ENCODE peak calls at places on chromosomes 13 and 19, in five cellular contexts. D, O, C, M and Q are unnamed samples. For H3K27me3 and H3K4me1, the result is how much of the 10 kb centered on the place peaks cover.

GRCh38 chr19:19224852-19225494 is 13.2 kb downstream of the NCAN start:
- DNase-seq in D (peak), O (peak), C (peak), M (peak), Q (peak)

GRCh38 chr13:71477735-71478134 is 389.3 kb downstream of the DACH1 start:
- DNase-seq in D (no peak), O (no peak), C (no peak), M (peak), Q (no peak)

GRCh38 chr19:48433337-48433736 is 12.4 kb upstream of the GRWD1 start:
- DNase-seq in D (no peak), O (no peak), C (no peak), M (no peak), Q (no peak)

GRCh38 chr13:87884874-87885273 is 213.7 kb downstream of the SLITRK5 start:
- DNase-seq in D (no peak), O (no peak), C (no peak), M (peak), Q (no peak)

GRCh38 chr13:42703740-42704139 is 77.6 kb upstream of the FAM216B start:
- DNase-seq in D (no peak), O (no peak), C (no peak), M (no peak), Q (no peak)

GRCh38 chr13:49524740-49525501 is 29.2 kb downstream of the PHF11 start:
- DNase-seq in D (no peak), O (no peak), C (no peak), M (no peak), Q (no peak)

GRCh38 chr13:41268764-41269163 is 5.4 kb upstream of the MTRF1 start:
- DNase-seq in D (no peak), O (no peak), C (no peak), M (peak), Q (no peak)

GRCh38 chr13:100484708-100485107 is 103.9 kb downstream of the GGACT start:
- DNase-seq in D (peak), O (no peak), C (no peak), M (no peak), Q (no peak)

GRCh38 chr19:29567366-29567915 is 38.6 kb upstream of the POP4 start:
- DNase-seq in D (no peak), O (no peak), C (no peak), M (no peak), Q (peak)

GRCh38 chr13:20497376-20497775 is 28.3 kb downstream of the CRYL1 start:
- DNase-seq in D (no peak), O (no peak), C (no peak), M (no peak), Q (no peak)

GRCh38 chr19:50916069-50916468 is 4.9 kb upstream of the KLK4 start:
- DNase-seq in D (no peak), O (no peak), C (no peak), M (no peak), Q (no peak)
- H3K27me3 ChIP-seq in D (under half), O (under half), C (under half), M (under half), Q (under half)

GRCh38 chr19:11160119-11160768 is 4.7 kb upstream of the SPC24 start:
- DNase-seq in D (no peak), O (no peak), C (no peak), M (no peak), Q (no peak)
- H3K4me1 ChIP-seq in D (under half), O (under half), C (under half), M (under half), Q (under half)

DNA sequence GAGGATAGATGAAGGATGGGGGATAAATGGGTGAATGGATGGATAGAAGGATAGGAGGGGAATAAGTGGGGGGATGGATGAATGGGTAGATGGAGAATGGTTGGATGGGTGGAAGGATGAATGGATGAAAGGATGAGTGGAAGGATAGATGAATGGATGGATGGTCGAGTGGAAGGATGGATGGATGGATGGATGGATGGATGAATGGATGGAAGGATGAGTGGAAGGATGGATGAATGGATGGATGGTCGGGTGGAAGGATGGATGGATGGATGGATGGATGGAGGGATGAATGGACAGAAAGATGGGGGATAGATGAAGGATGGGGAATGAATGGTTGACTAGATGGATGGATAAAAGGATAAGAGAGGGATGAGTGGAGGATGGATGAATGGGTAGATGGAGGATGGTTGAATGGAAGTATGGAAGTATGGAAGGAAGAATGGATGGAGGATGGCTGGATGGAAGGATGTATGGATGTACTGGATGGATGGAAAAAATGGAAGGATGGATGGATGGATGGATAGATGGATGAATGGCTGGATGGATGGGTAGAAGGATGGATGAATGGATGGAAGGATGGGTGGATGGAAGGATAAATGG is 42.0 kb downstream of the FBN3 start:
- DNase-seq in D (no peak), O (no peak), C (no peak), M (no peak), Q (no peak)
- H3K27ac ChIP-seq in D (no peak), O (no peak), C (no peak), M (no peak), Q (no peak)

DNA sequence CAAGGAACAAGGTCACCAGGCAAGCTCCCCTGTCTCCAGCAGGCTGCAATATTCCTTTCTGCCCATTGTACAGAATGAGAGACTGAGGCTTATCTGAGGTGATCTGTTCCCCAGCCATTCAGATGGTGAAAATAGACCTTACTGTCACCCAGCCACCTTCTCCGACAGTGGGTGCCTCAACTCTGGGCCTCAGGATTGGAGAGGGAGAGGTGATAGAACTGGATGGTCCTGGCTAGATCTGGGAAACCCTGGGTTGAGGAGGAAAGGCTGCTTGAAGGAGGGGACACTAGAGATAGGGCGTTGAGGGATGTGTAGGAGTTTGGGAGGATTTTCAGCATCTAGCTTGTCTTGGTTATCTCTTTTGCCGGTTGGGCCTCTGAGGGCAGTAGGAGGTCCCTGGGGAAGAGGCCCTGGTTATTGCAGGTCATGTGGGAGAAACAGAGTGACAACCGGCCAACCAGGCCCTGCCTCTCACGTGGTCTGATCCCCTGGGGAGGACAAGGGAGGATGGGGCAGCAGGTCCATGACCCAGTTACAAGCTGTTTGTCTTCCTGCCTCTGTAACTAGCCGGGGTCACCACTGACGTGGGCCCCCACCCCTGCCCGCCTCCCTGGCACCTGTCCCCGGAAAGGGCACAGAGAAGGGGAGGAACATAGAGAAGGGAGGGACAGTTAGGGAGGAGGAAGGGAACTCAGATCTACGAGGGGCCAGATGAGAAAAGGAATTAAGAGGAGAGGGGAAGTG is 8.2 kb downstream of the NFIC start:
- DNase-seq in D (no peak), O (peak), C (no peak), M (no peak), Q (peak)
- H3K27me3 ChIP-seq in D (under half), O (under half), C (under half), M (under half), Q (under half)

DNA sequence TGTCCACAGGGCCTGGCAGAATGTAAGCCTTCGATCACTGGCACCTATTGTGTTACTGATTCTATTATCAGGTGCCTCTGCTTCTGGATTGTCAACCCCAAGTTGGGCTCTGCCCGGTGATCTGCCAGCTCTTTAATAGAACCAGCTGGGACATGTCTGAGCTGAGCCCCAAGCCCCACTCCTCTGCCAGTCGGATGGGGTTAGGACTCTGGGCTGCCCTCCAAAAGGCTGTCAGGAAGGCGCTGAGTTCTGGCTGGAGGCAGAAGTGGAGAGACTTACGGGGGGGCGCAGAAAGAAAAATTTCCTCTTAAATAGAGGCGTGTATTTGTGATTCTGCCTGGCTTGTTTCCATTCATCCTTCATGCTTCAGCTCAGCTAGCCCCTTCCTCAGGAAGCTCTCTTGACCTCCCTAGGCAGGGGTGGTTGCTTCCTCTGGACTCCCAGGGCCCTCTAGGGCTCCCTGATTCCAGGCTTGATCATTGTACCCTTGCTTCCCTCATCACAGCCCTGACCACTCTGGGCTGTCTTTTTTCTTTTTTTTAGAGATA is 976 bp upstream of the KCNK6 start:
- DNase-seq in D (no peak), O (peak), C (no peak), M (no peak), Q (no peak)
- H3K4me1 ChIP-seq in D (under half), O (under half), C (under half), M (under half), Q (under half)

GRCh38 chr19:5210556-5210955 is 130.1 kb downstream of the PTPRS start:
- DNase-seq in D (no peak), O (no peak), C (no peak), M (no peak), Q (no peak)
- H3K27ac ChIP-seq in D (no peak), O (no peak), C (no peak), M (no peak), Q (no peak)

GRCh38 chr13:112103260-112103843 is 36.4 kb downstream of the SOX1 start:
- DNase-seq in D (no peak), O (no peak), C (no peak), M (no peak), Q (no peak)
- H3K27me3 ChIP-seq in D (under half), O (under half), C (under half), M (half or more), Q (under half)